ENCODE peak calls at places on chromosomes 11 and 22, in four cellular contexts. F is activated T-helper 9 cell treated with anti-CD3 and anti-CD28 coated beads, Interleukin-2, amount 50 U/mL, for 16 hours; G is Kasumi-1; K is tibial nerve. M is an unnamed sample.
A peak's percentile ranks its signal among the peaks of the same experiment; 100 is the strongest.

GRCh38 chr22:39306456-39307361 is 12.7 kb downstream of the RPL3 start:
- DNase-seq in F (no peak), G (peak; percentile 39), K (no peak), M (no peak)

GRCh38 chr22:45632791-45633515 is 38.7 kb upstream of the ATXN10 start:
- DNase-seq in F (no peak), G (no peak), K (no peak), M (no peak)

GRCh38 chr11:122784325-122785155 is 53.8 kb upstream of the CRTAM start:
- DNase-seq in F (no peak), G (no peak), K (peak; percentile 77), M (peak; percentile 94)

GRCh38 chr11:44335052-44335894 is 25.3 kb upstream of the ALX4 start:
- DNase-seq in F (no peak), G (no peak), K (no peak), M (no peak)

GRCh38 chr22:42939941-42940653 is 74.9 kb downstream of the PACSIN2 start:
- DNase-seq in F (no peak), G (no peak), K (no peak), M (no peak)

GRCh38 chr11:13277719-13278619 is at the start of gene BMAL1:
- DNase-seq in F (peak; percentile 47), G (no peak), K (no peak), M (no peak)

GRCh38 chr11:87967459-87967858 is 207.8 kb downstream of the RAB38 start:
- DNase-seq in F (no peak), G (no peak), K (no peak), M (no peak)

GRCh38 chr22:41596776-41597634 is 7.4 kb upstream of the PMM1 start:
- DNase-seq in F (no peak), G (peak; percentile 50), K (peak; percentile 40), M (no peak)

GRCh38 chr11:2072551-2073261 is 66.5 kb downstream of the IGF2 start:
- DNase-seq in F (no peak), G (no peak), K (no peak), M (no peak)

GRCh38 chr11:34331329-34331728 is 26.5 kb downstream of the ABTB2 start:
- DNase-seq in F (no peak), G (no peak), K (no peak), M (peak; percentile 60)

GRCh38 chr22:26722159-26722558 is 64.8 kb downstream of the MIAT start:
- DNase-seq in F (no peak), G (no peak), K (no peak), M (no peak)

GRCh38 chr22:24938741-24939341 is 7.7 kb downstream of the LHFPL7 start:
- DNase-seq in F (no peak), G (peak; percentile 56), K (peak; percentile 44), M (no peak)

GRCh38 chr11:10076458-10077141 is 217.4 kb downstream of the SBF2 start:
- DNase-seq in F (no peak), G (peak; percentile 24), K (no peak), M (peak; percentile 80)

GRCh38 chr11:128565881-128566280 is 21.5 kb downstream of the ETS1 start:
- DNase-seq in F (no peak), G (no peak), K (no peak), M (no peak)

GRCh38 chr11:39461065-39461464 is 1998.4 kb downstream of the LRRC4C start:
- DNase-seq in F (no peak), G (no peak), K (no peak), M (no peak)

GRCh38 chr22:38935023-38935422 is 22.4 kb upstream of the APOBEC3A start:
- DNase-seq in F (no peak), G (no peak), K (no peak), M (no peak)

GRCh38 chr11:67644042-67644441 is 4.5 kb upstream of the TBX10 start:
- DNase-seq in F (no peak), G (peak; percentile 50), K (no peak), M (no peak)

GRCh38 chr11:102120006-102120405 is 9.8 kb downstream of the YAP1 start:
- DNase-seq in F (no peak), G (no peak), K (no peak), M (no peak)

GRCh38 chr11:107203656-107204055 is 185.4 kb upstream of the GUCY1A2 start:
- DNase-seq in F (no peak), G (no peak), K (no peak), M (no peak)

GRCh38 chr11:8287297-8288070 is 23.8 kb upstream of the LMO1 start:
- DNase-seq in F (no peak), G (no peak), K (no peak), M (no peak)

GRCh38 chr11:128622137-128622523 is 34.8 kb upstream of the ETS1 start:
- DNase-seq in F (no peak), G (no peak), K (no peak), M (no peak)

GRCh38 chr22:20975541-20976290 is 6.4 kb upstream of the LZTR1 start:
- DNase-seq in F (no peak), G (no peak), K (no peak), M (no peak)

GRCh38 chr22:44759430-44760310 is 7.3 kb downstream of the ARHGAP8 start:
- DNase-seq in F (no peak), G (no peak), K (no peak), M (no peak)

GRCh38 chr11:70490723-70491558 is 92.6 kb downstream of the CTTN start:
- DNase-seq in F (no peak), G (no peak), K (no peak), M (no peak)

GRCh38 chr22:17764036-17764435 is 10.2 kb downstream of the BID start:
- DNase-seq in F (no peak), G (no peak), K (no peak), M (no peak)

GRCh38 chr22:32649515-32650200 is 151.8 kb upstream of the TIMP3 start:
- DNase-seq in F (no peak), G (peak; percentile 31), K (no peak), M (no peak)

GRCh38 chr11:59172345-59173079 is 580 bp downstream of the DTX4 start:
- DNase-seq in F (peak; percentile 13), G (no peak), K (no peak), M (no peak)

GRCh38 chr11:95705485-95706124 is 84.0 kb downstream of the FAM76B start:
- DNase-seq in F (peak; percentile 69), G (peak; percentile 91), K (peak; percentile 94), M (peak; percentile 84)

GRCh38 chr11:102267602-102268001 is 49.7 kb upstream of the BIRC3 start:
- DNase-seq in F (no peak), G (no peak), K (no peak), M (no peak)

GRCh38 chr11:17989306-17989705 is 23.5 kb downstream of the SERGEF start:
- DNase-seq in F (no peak), G (no peak), K (no peak), M (no peak)

GRCh38 chr11:64870176-64870892 is 8.1 kb downstream of the EHD1 start:
- DNase-seq in F (no peak), G (no peak), K (no peak), M (no peak)

GRCh38 chr11:46353706-46354105 is 6.4 kb downstream of the DGKZ start:
- DNase-seq in F (peak; percentile 36), G (no peak), K (no peak), M (no peak)

GRCh38 chr11:68257477-68258362 is 14.1 kb downstream of the C11orf24 start:
- DNase-seq in F (peak; percentile 85), G (peak; percentile 87), K (peak; percentile 98), M (peak; percentile 90)

GRCh38 chr11:134573857-134574256 is 161.8 kb upstream of the B3GAT1 start:
- DNase-seq in F (no peak), G (no peak), K (no peak), M (no peak)

GRCh38 chr11:122743949-122744876 is 88.7 kb downstream of the UBASH3B start:
- DNase-seq in F (peak; percentile 65), G (peak; percentile 96), K (peak; percentile 29), M (no peak)